ENCODE peak calls at places on chromosome 18, in four cellular contexts. One of them, this sample, is unnamed. For H3K27me3, the result is how much of the 10 kb centered on the place peaks cover.

GRCh38 chr18:37668971-37669747 is 103.6 kb upstream of the CELF4 start:
- DNase-seq in MM.1S: no peak
- DNase-seq in PC-3: no peak
- DNase-seq in fibroblast of lung: no peak
- DNase-seq in this sample: no peak

GRCh38 chr18:51490860-51491259 is 293.4 kb upstream of the MEX3C start:
- DNase-seq in PC-3: no peak
- DNase-seq in MM.1S: no peak
- DNase-seq in fibroblast of lung: no peak
- DNase-seq in this sample: no peak

GRCh38 chr18:62324917-62325805 is at the start of gene TNFRSF11A:
- DNase-seq in PC-3: peak
- DNase-seq in MM.1S: peak
- DNase-seq in fibroblast of lung: no peak
- DNase-seq in this sample: peak

GRCh38 chr18:37450434-37451133 is 115.0 kb downstream of the CELF4 start:
- DNase-seq in MM.1S: no peak
- DNase-seq in fibroblast of lung: peak
- DNase-seq in PC-3: no peak
- DNase-seq in this sample: no peak

GRCh38 chr18:2538236-2538635 is 33.1 kb downstream of the METTL4 start:
- DNase-seq in PC-3: no peak
- DNase-seq in MM.1S: no peak
- DNase-seq in fibroblast of lung: no peak
- DNase-seq in this sample: no peak

GRCh38 chr18:79208882-79209281 is 139.7 kb downstream of the ATP9B start:
- DNase-seq in PC-3: no peak
- DNase-seq in MM.1S: no peak
- DNase-seq in fibroblast of lung: no peak
- DNase-seq in this sample: no peak

GRCh38 chr18:11033503-11033902 is 115.9 kb downstream of the PIEZO2 start:
- DNase-seq in PC-3: no peak
- DNase-seq in fibroblast of lung: no peak
- DNase-seq in MM.1S: no peak
- DNase-seq in this sample: no peak

GRCh38 chr18:75211002-75211621 is 515 bp downstream of the TSHZ1 start:
- DNase-seq in MM.1S: peak
- DNase-seq in PC-3: no peak
- DNase-seq in fibroblast of lung: no peak
- DNase-seq in this sample: peak

GRCh38 chr18:70659026-70659726 is 370.3 kb downstream of the SOCS6 start:
- DNase-seq in PC-3: no peak
- DNase-seq in MM.1S: no peak
- DNase-seq in fibroblast of lung: no peak
- DNase-seq in this sample: no peak

GRCh38 chr18:10935588-10935987 is 213.8 kb downstream of the PIEZO2 start:
- DNase-seq in fibroblast of lung: no peak
- DNase-seq in MM.1S: no peak
- DNase-seq in PC-3: no peak
- DNase-seq in this sample: no peak

GRCh38 chr18:62420513-62421209 is 95.6 kb downstream of the TNFRSF11A start:
- DNase-seq in MM.1S: peak
- DNase-seq in fibroblast of lung: peak
- DNase-seq in PC-3: peak
- DNase-seq in this sample: peak

GRCh38 chr18:10303171-10303570 is 151.3 kb upstream of the APCDD1 start:
- DNase-seq in MM.1S: no peak
- DNase-seq in fibroblast of lung: no peak
- DNase-seq in PC-3: no peak
- DNase-seq in this sample: no peak

GRCh38 chr18:79380816-79381806 is 14.6 kb upstream of the NFATC1 start:
- DNase-seq in fibroblast of lung: peak
- DNase-seq in PC-3: peak
- DNase-seq in MM.1S: no peak
- DNase-seq in this sample: peak

GRCh38 chr18:79405781-79406575 is 10.2 kb downstream of the NFATC1 start:
- DNase-seq in MM.1S: no peak
- DNase-seq in PC-3: no peak
- DNase-seq in fibroblast of lung: no peak
- DNase-seq in this sample: peak

GRCh38 chr18:62925031-62925688 is 209.8 kb downstream of the PHLPP1 start:
- DNase-seq in PC-3: peak
- DNase-seq in fibroblast of lung: peak
- DNase-seq in MM.1S: no peak
- DNase-seq in this sample: no peak

GRCh38 chr18:58028109-58028784 is 15.8 kb upstream of the NEDD4L start:
- DNase-seq in MM.1S: no peak
- DNase-seq in fibroblast of lung: no peak
- DNase-seq in PC-3: no peak
- DNase-seq in this sample: no peak
- H3K27me3 ChIP-seq in MM.1S: under half
- H3K27me3 ChIP-seq in fibroblast of lung: under half
- H3K27me3 ChIP-seq in PC-3: under half
- H3K27me3 ChIP-seq in this sample: under half

GRCh38 chr18:27030403-27030802 is 154.7 kb downstream of the CHST9 start:
- DNase-seq in MM.1S: no peak
- DNase-seq in fibroblast of lung: no peak
- DNase-seq in PC-3: no peak
- DNase-seq in this sample: no peak

GRCh38 chr18:27033722-27034121 is 151.4 kb downstream of the CHST9 start:
- DNase-seq in MM.1S: no peak
- DNase-seq in fibroblast of lung: no peak
- DNase-seq in PC-3: no peak
- DNase-seq in this sample: no peak
- TF ChIP-seq EZH2 in MM.1S: no peak
- TF ChIP-seq EZH2 in fibroblast of lung: no peak
- TF ChIP-seq EZH2 in PC-3: no peak
- TF ChIP-seq EZH2 in this sample: no peak

DNA sequence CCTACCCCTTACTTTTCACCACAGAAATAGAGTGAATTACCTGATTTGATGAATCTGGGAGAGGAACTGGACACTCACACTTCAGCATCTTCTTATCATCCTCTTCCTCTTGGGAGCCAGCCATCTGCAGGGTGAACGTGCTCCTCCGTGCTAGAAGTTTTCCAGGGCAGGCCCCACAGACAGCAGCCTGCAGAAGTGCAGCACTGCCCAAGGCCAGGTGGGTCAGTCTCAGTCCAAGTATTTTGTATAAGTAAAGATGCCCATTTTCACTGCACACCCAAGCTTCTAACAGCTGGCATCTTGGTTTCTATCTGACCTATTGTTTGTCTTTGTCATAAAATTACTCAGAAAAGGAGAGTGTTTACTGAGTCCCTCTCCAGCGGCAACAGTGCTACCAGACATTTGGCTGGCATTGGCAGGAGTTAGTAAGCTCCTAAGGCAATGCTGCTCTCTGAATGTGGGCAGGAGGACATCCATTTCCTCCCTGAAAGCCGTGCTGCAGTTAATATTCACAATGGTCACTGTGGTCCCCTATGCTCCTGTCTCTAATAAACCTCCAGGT is 222.6 kb upstream of the CTAGE1 start:
- DNase-seq in fibroblast of lung: no peak
- DNase-seq in PC-3: peak
- DNase-seq in MM.1S: no peak
- DNase-seq in this sample: no peak
- H3K27ac ChIP-seq in fibroblast of lung: no peak
- H3K27ac ChIP-seq in PC-3: peak
- H3K27ac ChIP-seq in MM.1S: no peak
- H3K27ac ChIP-seq in this sample: no peak

GRCh38 chr18:22827741-22828140 is 105.4 kb upstream of the RBBP8 start:
- DNase-seq in fibroblast of lung: no peak
- DNase-seq in PC-3: no peak
- DNase-seq in MM.1S: no peak
- DNase-seq in this sample: no peak

GRCh38 chr18:22829781-22830180 is 103.3 kb upstream of the RBBP8 start:
- DNase-seq in PC-3: no peak
- DNase-seq in fibroblast of lung: no peak
- DNase-seq in MM.1S: no peak
- DNase-seq in this sample: no peak

GRCh38 chr18:22828171-22828570 is 105.0 kb upstream of the RBBP8 start:
- DNase-seq in PC-3: peak
- DNase-seq in fibroblast of lung: peak
- DNase-seq in MM.1S: no peak
- DNase-seq in this sample: no peak

GRCh38 chr18:22826726-22827125 is 106.4 kb upstream of the RBBP8 start:
- DNase-seq in MM.1S: no peak
- DNase-seq in PC-3: peak
- DNase-seq in fibroblast of lung: peak
- DNase-seq in this sample: no peak

DNA sequence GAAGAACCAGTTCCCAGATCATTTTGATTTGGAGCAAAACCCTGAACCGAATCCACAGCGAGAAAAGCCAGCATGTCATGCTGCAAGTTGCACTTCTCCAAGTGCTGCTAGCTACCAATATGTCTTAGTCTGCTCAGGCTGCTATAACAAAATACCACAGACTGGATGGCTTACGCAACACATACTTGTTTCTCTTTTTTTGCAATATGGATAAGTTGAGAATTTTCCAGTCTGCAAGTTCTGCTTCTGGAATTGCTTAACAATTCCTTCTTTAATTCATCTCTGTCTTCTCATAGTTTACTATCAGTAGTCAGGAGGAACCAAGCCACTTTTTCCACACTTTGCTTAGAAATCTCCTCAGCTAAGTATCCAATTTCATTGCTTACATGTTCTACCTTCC is 105.9 kb upstream of the RBBP8 start:
- DNase-seq in fibroblast of lung: peak
- DNase-seq in PC-3: peak
- DNase-seq in MM.1S: no peak
- DNase-seq in this sample: no peak
- H3K27me3 ChIP-seq in fibroblast of lung: under half
- H3K27me3 ChIP-seq in PC-3: under half
- H3K27me3 ChIP-seq in MM.1S: under half
- H3K27me3 ChIP-seq in this sample: half or more

GRCh38 chr18:47528343-47528742 is 276.9 kb upstream of the SKOR2 start:
- DNase-seq in PC-3: no peak
- DNase-seq in fibroblast of lung: no peak
- DNase-seq in MM.1S: no peak
- DNase-seq in this sample: no peak

GRCh38 chr18:47526147-47526546 is 274.7 kb upstream of the SKOR2 start:
- DNase-seq in PC-3: no peak
- DNase-seq in MM.1S: no peak
- DNase-seq in fibroblast of lung: no peak
- DNase-seq in this sample: no peak

GRCh38 chr18:47530695-47531094 is 279.2 kb upstream of the SKOR2 start:
- DNase-seq in MM.1S: no peak
- DNase-seq in fibroblast of lung: no peak
- DNase-seq in PC-3: no peak
- DNase-seq in this sample: no peak

GRCh38 chr18:47531759-47532158 is 280.3 kb upstream of the SKOR2 start:
- DNase-seq in PC-3: no peak
- DNase-seq in MM.1S: no peak
- DNase-seq in fibroblast of lung: no peak
- DNase-seq in this sample: no peak
- TF ChIP-seq EZH2 in PC-3: no peak
- TF ChIP-seq EZH2 in MM.1S: no peak
- TF ChIP-seq EZH2 in fibroblast of lung: no peak
- TF ChIP-seq EZH2 in this sample: no peak

DNA sequence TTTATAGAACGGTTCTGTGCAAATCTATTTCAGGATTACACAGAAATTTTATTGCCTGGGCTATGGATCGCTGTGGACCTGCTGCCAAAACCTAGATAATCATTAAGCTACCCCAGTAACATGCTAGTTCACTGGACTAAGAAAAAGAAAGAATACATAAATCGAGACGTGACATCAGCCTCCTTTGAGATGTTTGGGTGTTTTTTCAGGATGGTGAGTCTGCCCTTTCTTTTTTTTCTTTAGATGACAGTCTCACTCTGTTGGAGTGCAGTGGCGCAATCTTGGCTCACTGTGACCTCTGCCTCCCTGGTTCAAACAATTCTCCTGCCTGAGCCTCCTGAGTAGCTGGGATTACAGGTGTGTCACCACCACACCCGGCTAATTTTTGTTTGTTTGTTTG is 52.0 kb downstream of the FHOD3 start:
- DNase-seq in fibroblast of lung: no peak
- DNase-seq in MM.1S: no peak
- DNase-seq in PC-3: peak
- DNase-seq in this sample: no peak
- H3K27ac ChIP-seq in fibroblast of lung: no peak
- H3K27ac ChIP-seq in MM.1S: no peak
- H3K27ac ChIP-seq in PC-3: no peak
- H3K27ac ChIP-seq in this sample: no peak

DNA sequence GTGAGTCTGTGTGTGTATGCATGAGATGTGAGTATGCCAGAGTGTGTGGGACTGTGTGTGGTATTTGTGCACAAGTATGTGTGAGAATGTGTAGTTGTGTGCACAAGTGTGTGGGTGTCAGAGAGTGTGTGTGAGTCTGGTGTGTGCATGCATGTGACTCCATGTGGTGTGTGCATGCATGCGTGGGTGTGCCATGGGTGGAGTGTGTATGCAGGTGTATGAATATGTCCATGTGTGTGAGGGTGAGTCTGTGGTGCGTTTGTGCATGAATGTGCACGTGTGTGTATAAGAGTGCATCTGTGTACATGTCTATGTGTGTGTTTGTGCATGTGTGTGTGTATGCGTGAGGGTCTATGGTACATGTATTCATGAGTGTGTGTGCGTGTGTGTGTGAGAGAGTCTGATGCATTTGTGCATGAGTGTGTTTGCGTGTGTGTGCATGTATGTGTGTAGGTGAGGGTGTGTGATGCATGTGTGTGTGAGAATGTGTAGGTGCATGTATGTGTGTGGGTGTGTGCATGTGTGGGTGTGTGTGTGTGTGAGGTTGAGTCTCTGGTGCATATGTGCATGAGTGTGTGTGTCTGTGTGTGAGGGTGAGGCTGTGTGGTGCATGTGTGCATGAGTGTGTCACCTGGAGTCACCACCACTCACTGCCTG is 226.8 kb downstream of the LDLRAD4 start:
- DNase-seq in fibroblast of lung: no peak
- DNase-seq in MM.1S: no peak
- DNase-seq in PC-3: no peak
- DNase-seq in this sample: no peak
- H3K27me3 ChIP-seq in fibroblast of lung: under half
- H3K27me3 ChIP-seq in MM.1S: under half
- H3K27me3 ChIP-seq in PC-3: half or more
- H3K27me3 ChIP-seq in this sample: under half